ENCODE peak calls at places on chromosome 19, in six cellular contexts. R is H9, S is left lung, P is GM23248, H is uterus, G is fibroblast of lung. M is an unnamed sample.
A peak's percentile ranks its signal among the peaks of the same experiment; 100 is the strongest.

GRCh38 chr19:16375157-16375935 is 50.7 kb downstream of the KLF2 start:
- DNase-seq in R (no peak), S (no peak), P (no peak), H (no peak), G (no peak), M (no peak)

GRCh38 chr19:44943801-44944249 is 1.8 kb downstream of the APOC4 start:
- DNase-seq in R (no peak), S (peak; percentile 84), P (peak; percentile 69), H (no peak), G (no peak), M (no peak)

GRCh38 chr19:30085394-30085793 is 143.4 kb downstream of the URI1 start:
- DNase-seq in R (peak; percentile 68), S (no peak), P (no peak), H (no peak), G (no peak), M (no peak)

GRCh38 chr19:29267701-29268100 is 54.8 kb upstream of the UQCRFS1 start:
- DNase-seq in R (no peak), S (no peak), P (no peak), H (no peak), G (no peak), M (no peak)

GRCh38 chr19:43767316-43767715 is 12.6 kb upstream of the SMG9 start:
- DNase-seq in R (no peak), S (no peak), P (no peak), H (no peak), G (no peak), M (no peak)

GRCh38 chr19:45780448-45781281 is 1.6 kb downstream of the DMPK start:
- DNase-seq in R (no peak), S (no peak), P (no peak), H (peak; percentile 52), G (no peak), M (no peak)

GRCh38 chr19:1780272-1780957 is 27.1 kb downstream of the ONECUT3 start:
- DNase-seq in R (no peak), S (no peak), P (peak; percentile 75), H (no peak), G (peak; percentile 28), M (no peak)

GRCh38 chr19:2353159-2353894 is 6.7 kb upstream of the TMPRSS9 start:
- DNase-seq in R (no peak), S (peak; percentile 75), P (no peak), H (peak; percentile 12), G (no peak), M (no peak)

GRCh38 chr19:966481-967088 is 17.6 kb upstream of the WDR18 start:
- DNase-seq in R (no peak), S (peak; percentile 60), P (no peak), H (no peak), G (no peak), M (no peak)

GRCh38 chr19:45768644-45769053 is 403 bp downstream of the SIX5 start:
- DNase-seq in R (no peak), S (peak; percentile 87), P (peak; percentile 81), H (no peak), G (peak; percentile 55), M (no peak)

GRCh38 chr19:29506619-29506911 is 19.2 kb upstream of the VSTM2B start:
- DNase-seq in R (no peak), S (peak; percentile 27), P (no peak), H (no peak), G (no peak), M (no peak)

GRCh38 chr19:43501661-43502418 is 2.7 kb downstream of the PHLDB3 start:
- DNase-seq in R (peak; percentile 86), S (no peak), P (no peak), H (no peak), G (no peak), M (no peak)

GRCh38 chr19:43700368-43701015 is 15.4 kb upstream of the IRGC start:
- DNase-seq in R (no peak), S (no peak), P (peak; percentile 91), H (peak; percentile 70), G (peak; percentile 85), M (no peak)

GRCh38 chr19:1489463-1489971 is 633 bp downstream of the PCSK4 start:
- DNase-seq in R (no peak), S (peak; percentile 70), P (no peak), H (no peak), G (no peak), M (no peak)

GRCh38 chr19:34962945-34963530 is 991 bp downstream of the ZNF792 start:
- DNase-seq in R (no peak), S (no peak), P (peak; percentile 35), H (no peak), G (no peak), M (no peak)
- H3K9me3 ChIP-seq in R (peaks cover 23% of the 10 kb centered on the region), S (peaks cover 40% of the 10 kb centered on the region), P (no peaks in the 10 kb centered on the region), H (peaks cover 23% of the 10 kb centered on the region), G (peaks cover 8% of the 10 kb centered on the region), M (peaks cover 33% of the 10 kb centered on the region)

GRCh38 chr19:40013991-40014390 is 17.1 kb downstream of the ZNF546 start:
- DNase-seq in R (no peak), S (no peak), P (no peak), H (no peak), G (no peak), M (no peak)
- H3K9me3 ChIP-seq in R (peaks cover 19% of the 10 kb centered on the region), S (peaks cover 99% of the 10 kb centered on the region), P (no peaks in the 10 kb centered on the region), H (peaks cover 40% of the 10 kb centered on the region), G (peaks cover 4% of the 10 kb centered on the region), M (peaks cover 14% of the 10 kb centered on the region)

GRCh38 chr19:58044391-58044790 is 10.6 kb downstream of the ZSCAN1 start:
- DNase-seq in R (no peak), S (no peak), P (no peak), H (no peak), G (no peak), M (no peak)
- H3K9me3 ChIP-seq in R (peaks cover 28% of the 10 kb centered on the region), S (peaks cover 98% of the 10 kb centered on the region), P (no peaks in the 10 kb centered on the region), H (peaks cover 31% of the 10 kb centered on the region), G (no peaks in the 10 kb centered on the region), M (peaks cover 3% of the 10 kb centered on the region)

DNA sequence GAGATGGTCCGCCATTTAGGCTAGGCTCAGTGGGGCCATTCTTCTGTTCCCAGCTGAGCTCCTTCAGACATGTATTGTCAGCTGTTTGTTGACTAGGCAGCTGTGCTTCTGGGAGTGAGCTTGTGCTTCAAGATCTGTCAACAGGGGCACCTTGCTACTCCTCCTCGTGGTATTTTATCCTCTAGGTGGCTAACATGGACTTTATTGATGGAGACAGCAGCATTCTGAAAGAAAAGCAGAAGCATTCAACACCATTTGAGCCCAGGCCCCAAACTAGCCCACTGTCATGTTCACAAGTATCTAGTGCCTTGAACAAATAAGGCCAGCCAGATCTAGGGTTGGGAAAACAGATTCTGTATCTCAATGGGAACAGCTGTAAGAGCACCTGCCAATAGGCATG is 65.9 kb downstream of the ZNF429 start:
- DNase-seq in R (no peak), S (no peak), P (no peak), H (no peak), G (no peak), M (no peak)
- H3K9me3 ChIP-seq in R (peaks cover 62% of the 10 kb centered on the region), S (no peaks in the 10 kb centered on the region), P (no peaks in the 10 kb centered on the region), H (no peaks in the 10 kb centered on the region), G (no peaks in the 10 kb centered on the region), M (no peaks in the 10 kb centered on the region)

GRCh38 chr19:54521860-54522513 is 19.4 kb downstream of the LAIR2 start:
- DNase-seq in R (no peak), S (no peak), P (no peak), H (no peak), G (no peak), M (no peak)

GRCh38 chr19:54515156-54515555 is 12.5 kb downstream of the LAIR2 start:
- DNase-seq in R (no peak), S (no peak), P (no peak), H (no peak), G (no peak), M (no peak)

GRCh38 chr19:54517483-54517882 is 14.9 kb downstream of the LAIR2 start:
- DNase-seq in R (peak; percentile 29), S (no peak), P (peak; percentile 55), H (no peak), G (peak; percentile 11), M (peak; percentile 34)

GRCh38 chr19:54521022-54521859 is 18.6 kb downstream of the LAIR2 start:
- DNase-seq in R (no peak), S (no peak), P (no peak), H (no peak), G (no peak), M (no peak)

GRCh38 chr19:54518844-54519243 is 16.2 kb downstream of the LAIR2 start:
- DNase-seq in R (no peak), S (no peak), P (no peak), H (no peak), G (no peak), M (no peak)
- H3K9me3 ChIP-seq in R (peaks cover 75% of the 10 kb centered on the region), S (no peaks in the 10 kb centered on the region), P (no peaks in the 10 kb centered on the region), H (no peaks in the 10 kb centered on the region), G (no peaks in the 10 kb centered on the region), M (no peaks in the 10 kb centered on the region)

DNA sequence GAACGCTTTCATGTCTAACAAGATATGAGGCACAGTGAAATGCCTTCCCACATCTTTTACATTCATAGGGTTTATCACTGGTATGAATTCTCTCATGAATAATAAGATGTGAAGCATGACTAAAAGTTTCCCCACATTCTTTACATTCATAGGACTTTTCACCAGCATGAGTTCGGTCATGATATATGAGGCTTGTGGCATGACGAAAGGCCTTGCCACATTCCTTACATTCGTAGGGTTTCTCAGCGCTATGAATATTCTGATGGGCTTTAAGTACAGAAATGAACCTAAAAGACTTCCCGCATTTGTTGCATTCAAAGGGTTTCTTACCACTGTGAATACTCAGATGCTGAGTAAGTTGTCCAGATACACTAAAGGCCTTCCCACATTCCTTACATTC is 21.3 kb downstream of the ZNF607 start:
- DNase-seq in R (no peak), S (no peak), P (no peak), H (no peak), G (no peak), M (no peak)
- H3K9me3 ChIP-seq in R (no peaks in the 10 kb centered on the region), S (peaks cover 80% of the 10 kb centered on the region), P (no peaks in the 10 kb centered on the region), H (no peaks in the 10 kb centered on the region), G (no peaks in the 10 kb centered on the region), M (peaks cover 18% of the 10 kb centered on the region)